ENCODE peak calls at places on chromosomes 12 and 14, in five cellular contexts. One of them, this sample, is unnamed.

GRCh38 chr14:106039400-106039799 is 513.0 kb downstream of the TMEM121 start:
- DNase-seq in SK-N-SH: peak
- DNase-seq in H1: no peak
- DNase-seq in K562: peak
- DNase-seq in HepG2: no peak
- DNase-seq in this sample: no peak

GRCh38 chr14:99545574-99545973 is 58.4 kb downstream of the CCDC85C start:
- DNase-seq in K562: no peak
- DNase-seq in HepG2: no peak
- DNase-seq in SK-N-SH: peak
- DNase-seq in H1: no peak
- DNase-seq in this sample: no peak

GRCh38 chr14:90785474-90785873 is 30.8 kb downstream of the TTC7B start:
- DNase-seq in HepG2: no peak
- DNase-seq in K562: no peak
- DNase-seq in SK-N-SH: no peak
- DNase-seq in H1: no peak
- DNase-seq in this sample: peak

GRCh38 chr14:97603201-97603600 is 806.0 kb downstream of the VRK1 start:
- DNase-seq in SK-N-SH: no peak
- DNase-seq in H1: no peak
- DNase-seq in HepG2: no peak
- DNase-seq in K562: no peak
- DNase-seq in this sample: no peak

GRCh38 chr12:65232490-65233077 is 45.9 kb upstream of the MSRB3 start:
- DNase-seq in K562: peak
- DNase-seq in HepG2: no peak
- DNase-seq in H1: no peak
- DNase-seq in SK-N-SH: peak
- DNase-seq in this sample: no peak

GRCh38 chr12:26566186-26566585 is 266.8 kb downstream of the ITPR2 start:
- DNase-seq in SK-N-SH: no peak
- DNase-seq in HepG2: no peak
- DNase-seq in K562: no peak
- DNase-seq in H1: no peak
- DNase-seq in this sample: no peak

GRCh38 chr12:121805171-121805687 is 1.4 kb downstream of the SETD1B start:
- DNase-seq in H1: no peak
- DNase-seq in SK-N-SH: peak
- DNase-seq in K562: no peak
- DNase-seq in HepG2: no peak
- DNase-seq in this sample: no peak

GRCh38 chr12:48000878-48001321 is 3.4 kb downstream of the COL2A1 start:
- DNase-seq in SK-N-SH: peak
- DNase-seq in K562: no peak
- DNase-seq in HepG2: no peak
- DNase-seq in H1: no peak
- DNase-seq in this sample: no peak

GRCh38 chr12:103114296-103115055 is 157.0 kb downstream of the ASCL1 start:
- DNase-seq in K562: no peak
- DNase-seq in SK-N-SH: no peak
- DNase-seq in H1: no peak
- DNase-seq in HepG2: no peak
- DNase-seq in this sample: no peak

GRCh38 chr12:124557518-124558223 is 9.7 kb downstream of the NCOR2 start:
- DNase-seq in SK-N-SH: peak
- DNase-seq in HepG2: no peak
- DNase-seq in H1: no peak
- DNase-seq in K562: no peak
- DNase-seq in this sample: no peak

GRCh38 chr12:116916714-116917114 is 6.0 kb downstream of the FBXW8 start:
- DNase-seq in K562: peak
- DNase-seq in H1: no peak
- DNase-seq in SK-N-SH: no peak
- DNase-seq in HepG2: peak
- DNase-seq in this sample: peak

GRCh38 chr14:90204516-90204915 is 51.8 kb upstream of the PSMC1 start:
- DNase-seq in K562: no peak
- DNase-seq in SK-N-SH: no peak
- DNase-seq in H1: no peak
- DNase-seq in HepG2: no peak
- DNase-seq in this sample: no peak

GRCh38 chr14:81319314-81319713 is 80.8 kb downstream of the STON2 start:
- DNase-seq in SK-N-SH: no peak
- DNase-seq in K562: no peak
- DNase-seq in H1: no peak
- DNase-seq in HepG2: peak
- DNase-seq in this sample: no peak

GRCh38 chr14:24439830-24440605 is 2.6 kb downstream of the SDR39U1 start:
- DNase-seq in SK-N-SH: no peak
- DNase-seq in K562: no peak
- DNase-seq in H1: no peak
- DNase-seq in HepG2: no peak
- DNase-seq in this sample: no peak

GRCh38 chr14:63713765-63714164 is 14.1 kb downstream of the SGPP1 start:
- DNase-seq in SK-N-SH: no peak
- DNase-seq in H1: no peak
- DNase-seq in HepG2: no peak
- DNase-seq in K562: no peak
- DNase-seq in this sample: no peak

GRCh38 chr12:2960996-2961616 is 1.9 kb downstream of the TEAD4 start:
- DNase-seq in SK-N-SH: no peak
- DNase-seq in H1: no peak
- DNase-seq in K562: no peak
- DNase-seq in HepG2: no peak
- DNase-seq in this sample: no peak

GRCh38 chr12:45268672-45269406 is 52.9 kb downstream of the ANO6 start:
- DNase-seq in K562: peak
- DNase-seq in SK-N-SH: peak
- DNase-seq in HepG2: peak
- DNase-seq in H1: no peak
- DNase-seq in this sample: no peak

GRCh38 chr14:64938972-64939816 is 3.4 kb downstream of the GPX2 start:
- DNase-seq in H1: no peak
- DNase-seq in K562: no peak
- DNase-seq in HepG2: no peak
- DNase-seq in SK-N-SH: no peak
- DNase-seq in this sample: no peak
- TF ChIP-seq CTCF in H1: no peak
- TF ChIP-seq CTCF in K562: no peak
- TF ChIP-seq CTCF in HepG2: no peak
- TF ChIP-seq CTCF in SK-N-SH: no peak
- TF ChIP-seq CTCF in this sample: no peak

GRCh38 chr12:14893471-14894250 is 8.0 kb upstream of the MGP start:
- DNase-seq in H1: no peak
- DNase-seq in HepG2: no peak
- DNase-seq in SK-N-SH: no peak
- DNase-seq in K562: no peak
- DNase-seq in this sample: no peak
- TF ChIP-seq GABPA in H1: no peak
- TF ChIP-seq GABPA in HepG2: no peak
- TF ChIP-seq GABPA in SK-N-SH: no peak
- TF ChIP-seq GABPA in K562: no peak
- TF ChIP-seq GABPA in this sample: no peak

DNA sequence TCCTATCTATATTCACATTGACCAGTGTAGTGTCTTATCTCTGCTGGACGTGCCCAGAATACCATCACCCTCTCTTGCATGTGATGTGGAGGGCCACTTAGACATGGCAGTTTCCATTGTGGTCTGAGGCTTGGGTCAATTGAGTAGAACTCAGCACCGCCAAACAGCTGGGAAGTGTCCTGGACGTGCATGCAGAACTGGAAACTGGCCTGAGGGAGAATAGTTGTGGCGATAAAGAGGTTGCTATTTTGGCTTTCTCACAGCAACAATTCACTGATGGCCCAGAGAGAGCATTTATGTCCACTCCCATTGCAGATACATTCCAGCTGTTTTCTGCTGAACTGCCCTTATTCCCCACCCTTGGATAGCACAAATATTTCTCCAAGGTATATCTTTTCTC is 210.1 kb upstream of the DAAM1 start:
- DNase-seq in K562: no peak
- DNase-seq in H1: no peak
- DNase-seq in SK-N-SH: no peak
- DNase-seq in HepG2: no peak
- DNase-seq in this sample: no peak
- TF ChIP-seq CTCF in K562: no peak
- TF ChIP-seq CTCF in H1: no peak
- TF ChIP-seq CTCF in SK-N-SH: no peak
- TF ChIP-seq CTCF in HepG2: no peak
- TF ChIP-seq CTCF in this sample: no peak

DNA sequence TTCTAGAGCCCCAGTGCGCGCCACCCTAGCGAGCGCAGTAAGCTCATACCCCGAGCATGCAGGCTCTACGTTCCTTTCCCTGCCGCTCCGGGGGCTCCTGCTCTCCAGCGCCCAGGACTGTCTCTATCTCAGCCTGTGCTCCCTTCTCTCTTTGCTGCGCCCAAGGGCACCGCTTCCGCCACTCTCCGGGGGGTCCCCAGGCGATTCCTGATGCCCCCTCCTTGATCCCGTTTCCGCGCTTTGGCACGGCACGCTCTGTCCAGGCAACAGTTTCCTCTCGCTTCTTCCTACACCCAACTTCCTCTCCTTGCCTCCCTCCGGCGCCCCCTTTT is 791 bp downstream of the TMEM233 start:
- DNase-seq in H1: no peak
- DNase-seq in HepG2: no peak
- DNase-seq in K562: no peak
- DNase-seq in SK-N-SH: peak
- DNase-seq in this sample: no peak
- TF ChIP-seq GABPA in H1: no peak
- TF ChIP-seq GABPA in HepG2: no peak
- TF ChIP-seq GABPA in K562: no peak
- TF ChIP-seq GABPA in SK-N-SH: no peak
- TF ChIP-seq GABPA in this sample: no peak

GRCh38 chr14:104805326-104805678 is 4.4 kb downstream of the ZBTB42 start:
- DNase-seq in SK-N-SH: peak
- DNase-seq in HepG2: no peak
- DNase-seq in K562: peak
- DNase-seq in H1: no peak
- DNase-seq in this sample: no peak
- TF ChIP-seq CTCF in SK-N-SH: no peak
- TF ChIP-seq CTCF in HepG2: no peak
- TF ChIP-seq CTCF in K562: no peak
- TF ChIP-seq CTCF in H1: no peak
- TF ChIP-seq CTCF in this sample: no peak

GRCh38 chr14:32545109-32545857 is 216.2 kb downstream of the AKAP6 start:
- DNase-seq in HepG2: no peak
- DNase-seq in SK-N-SH: no peak
- DNase-seq in K562: no peak
- DNase-seq in H1: no peak
- DNase-seq in this sample: no peak
- TF ChIP-seq GABPA in HepG2: no peak
- TF ChIP-seq GABPA in SK-N-SH: no peak
- TF ChIP-seq GABPA in K562: no peak
- TF ChIP-seq GABPA in H1: no peak
- TF ChIP-seq GABPA in this sample: no peak

DNA sequence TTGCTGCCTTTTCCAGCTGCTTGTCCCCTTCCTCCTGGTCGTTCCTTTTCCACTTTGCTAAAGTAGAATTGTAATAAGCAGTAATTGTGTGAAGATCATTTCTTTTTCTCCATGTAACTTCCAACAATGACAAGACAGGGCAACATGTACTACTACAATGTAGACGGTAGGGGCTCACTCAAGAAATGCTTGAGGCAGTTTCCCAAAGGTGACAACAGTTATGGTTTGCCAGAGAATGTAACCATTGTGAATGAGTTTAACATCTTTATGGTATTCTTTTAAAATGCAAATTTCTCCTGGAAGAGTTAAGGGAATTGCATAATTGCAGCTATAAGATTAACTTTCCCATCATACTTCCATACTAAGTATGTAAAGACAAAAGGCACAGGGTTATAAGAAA is 23.8 kb upstream of the PHLDA1 start:
- DNase-seq in SK-N-SH: no peak
- DNase-seq in HepG2: no peak
- DNase-seq in K562: no peak
- DNase-seq in H1: no peak
- DNase-seq in this sample: no peak
- TF ChIP-seq CTCF in SK-N-SH: no peak
- TF ChIP-seq CTCF in HepG2: no peak
- TF ChIP-seq CTCF in K562: no peak
- TF ChIP-seq CTCF in H1: no peak
- TF ChIP-seq CTCF in this sample: no peak

GRCh38 chr12:106136263-106136662 is 2.5 kb downstream of the NUAK1 start:
- DNase-seq in SK-N-SH: peak
- DNase-seq in H1: peak
- DNase-seq in HepG2: peak
- DNase-seq in K562: peak
- DNase-seq in this sample: no peak

GRCh38 chr12:106135075-106135474 is 3.7 kb downstream of the NUAK1 start:
- DNase-seq in SK-N-SH: no peak
- DNase-seq in K562: no peak
- DNase-seq in HepG2: no peak
- DNase-seq in H1: no peak
- DNase-seq in this sample: no peak

GRCh38 chr12:106135781-106136180 is 3.0 kb downstream of the NUAK1 start:
- DNase-seq in K562: no peak
- DNase-seq in HepG2: no peak
- DNase-seq in H1: no peak
- DNase-seq in SK-N-SH: no peak
- DNase-seq in this sample: no peak

GRCh38 chr12:106133136-106134087 is 5.3 kb downstream of the NUAK1 start:
- DNase-seq in SK-N-SH: no peak
- DNase-seq in K562: no peak
- DNase-seq in HepG2: no peak
- DNase-seq in H1: peak
- DNase-seq in this sample: no peak

GRCh38 chr12:106134294-106134949 is 4.3 kb downstream of the NUAK1 start:
- DNase-seq in K562: no peak
- DNase-seq in HepG2: no peak
- DNase-seq in SK-N-SH: no peak
- DNase-seq in H1: no peak
- DNase-seq in this sample: no peak
- TF ChIP-seq GABPA in K562: no peak
- TF ChIP-seq GABPA in HepG2: no peak
- TF ChIP-seq GABPA in SK-N-SH: no peak
- TF ChIP-seq GABPA in H1: no peak
- TF ChIP-seq GABPA in this sample: no peak

DNA sequence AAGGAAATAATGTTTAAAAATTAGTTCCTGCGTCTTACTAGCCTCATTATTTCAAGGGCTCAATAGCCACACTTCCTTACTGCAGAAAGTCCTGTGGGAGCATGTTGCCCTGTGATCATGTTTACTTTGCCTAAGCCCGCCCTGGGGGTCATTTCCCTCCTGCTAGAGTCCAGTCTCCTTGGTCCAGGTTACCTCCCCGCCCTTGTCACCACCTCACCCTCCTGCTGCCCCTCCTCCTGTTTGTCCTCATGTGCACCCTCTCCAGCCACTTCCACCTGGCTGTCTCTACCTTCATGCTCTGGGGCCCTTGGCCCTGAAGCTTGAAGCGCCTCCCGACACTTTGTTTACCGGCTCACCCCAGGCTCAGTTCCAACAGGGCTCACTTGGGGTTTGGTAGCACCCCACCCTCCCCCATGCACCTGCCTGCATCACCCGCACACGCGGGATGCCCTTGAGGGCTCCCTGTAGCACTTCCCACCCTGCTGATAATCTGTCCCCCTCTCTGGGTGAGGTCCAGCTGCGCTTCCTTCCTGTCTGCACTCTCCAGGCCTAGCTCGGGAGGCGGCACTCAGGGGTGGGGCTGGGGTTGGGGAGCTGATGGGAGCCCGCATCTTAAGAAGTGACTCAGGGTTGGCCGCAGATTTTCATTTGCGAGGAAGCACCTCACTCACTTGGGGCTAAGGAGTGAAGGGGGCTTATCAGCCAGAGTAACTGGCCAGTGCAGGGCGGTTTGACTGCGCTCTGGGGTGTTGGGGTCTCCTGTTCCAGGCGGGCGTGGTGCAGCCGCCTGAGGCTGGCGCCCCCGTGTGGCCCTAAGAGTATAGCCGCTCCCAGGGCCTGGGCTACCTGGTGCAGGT is 40.1 kb downstream of the SMIM41 start:
- DNase-seq in H1: peak
- DNase-seq in SK-N-SH: peak
- DNase-seq in HepG2: peak
- DNase-seq in K562: peak
- DNase-seq in this sample: no peak
- TF ChIP-seq CTCF in H1: peak
- TF ChIP-seq CTCF in SK-N-SH: peak
- TF ChIP-seq CTCF in HepG2: peak
- TF ChIP-seq CTCF in K562: peak
- TF ChIP-seq CTCF in this sample: peak

This sample was measured in HL-60.